ENCODE peak calls at places on chromosomes 2 and 18, in four cellular contexts. U is breast epithelium, R is heart left ventricle, P is adrenal gland. Y is an unnamed sample.

GRCh38 chr18:26555804-26556553 is 7.6 kb upstream of the KCTD1 start:
- DNase-seq in U (no peak), R (no peak), P (no peak), Y (no peak)

GRCh38 chr2:191488135-191488534 is 189.8 kb upstream of the NABP1 start:
- DNase-seq in U (peak; percentile 24), R (no peak), P (no peak), Y (no peak)

GRCh38 chr2:12705742-12706141 is 11.0 kb upstream of the TRIB2 start:
- DNase-seq in U (no peak), R (no peak), P (no peak), Y (no peak)

GRCh38 chr2:205687018-205687956 is 5.0 kb downstream of the NRP2 start:
- DNase-seq in U (no peak), R (no peak), P (no peak), Y (no peak)

GRCh38 chr2:75491129-75491753 is 69.5 kb downstream of the EVA1A start:
- DNase-seq in U (no peak), R (no peak), P (no peak), Y (no peak)

GRCh38 chr2:8412586-8412985 is 269.3 kb upstream of the ID2 start:
- DNase-seq in U (no peak), R (peak; percentile 57), P (no peak), Y (no peak)

GRCh38 chr2:211407076-211407475 is 850.7 kb downstream of the CPS1 start:
- DNase-seq in U (no peak), R (no peak), P (no peak), Y (no peak)

GRCh38 chr2:124213977-124214587 is 189.0 kb downstream of the CNTNAP5 start:
- DNase-seq in U (no peak), R (no peak), P (no peak), Y (no peak)

GRCh38 chr2:3282056-3282998 is 95.3 kb downstream of the EIPR1 start:
- DNase-seq in U (no peak), R (peak; percentile 70), P (peak; percentile 92), Y (peak; percentile 32)

GRCh38 chr2:74104839-74105238 is 42.9 kb downstream of the BOLA3 start:
- DNase-seq in U (no peak), R (no peak), P (no peak), Y (no peak)

DNA sequence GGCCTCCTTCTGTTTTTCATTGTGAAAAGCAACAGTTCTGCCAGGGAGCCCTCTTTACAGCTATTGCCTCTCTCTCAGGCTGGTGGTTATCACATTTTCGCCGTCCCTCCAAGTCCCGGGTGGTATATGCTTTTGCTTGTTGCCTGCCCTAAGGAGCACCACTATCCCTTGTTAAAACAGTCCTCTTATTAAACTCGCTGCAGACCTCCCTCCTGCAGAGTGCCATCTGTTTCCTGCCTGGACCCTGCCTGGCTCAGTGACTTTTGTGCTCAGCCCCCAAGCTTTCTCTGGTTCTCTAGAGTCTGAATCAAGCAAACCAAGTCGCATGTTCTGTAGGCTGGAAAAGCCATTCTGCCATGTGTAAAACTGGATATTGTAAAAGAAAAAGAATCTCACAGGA is 72.1 kb upstream of the FHL2 start:
- DNase-seq in U (no peak), R (no peak), P (no peak), Y (no peak)
- H3K4me1 ChIP-seq in U (no peaks in the 10 kb centered on the region), R (no peaks in the 10 kb centered on the region), P (no peaks in the 10 kb centered on the region), Y (no peaks in the 10 kb centered on the region)

GRCh38 chr2:215431778-215432758 is 3.8 kb downstream of the FN1 start:
- DNase-seq in U (no peak), R (no peak), P (no peak), Y (no peak)
- H3K4me3 ChIP-seq in U (no peak overlapping the region), R (peak overlapping the region; percentile 90), P (no peak overlapping the region), Y (no peak overlapping the region)

GRCh38 chr2:237626813-237627451 is 455 bp upstream of the LRRFIP1 start:
- DNase-seq in U (no peak), R (no peak), P (no peak), Y (peak; percentile 48)

GRCh38 chr2:237625216-237625705 is 2.1 kb upstream of the LRRFIP1 start:
- DNase-seq in U (no peak), R (peak; percentile 66), P (peak; percentile 57), Y (no peak)

GRCh38 chr2:237623428-237624403 is 3.7 kb upstream of the LRRFIP1 start:
- DNase-seq in U (no peak), R (no peak), P (no peak), Y (no peak)

GRCh38 chr2:237625777-237626176 is 1.6 kb upstream of the LRRFIP1 start:
- DNase-seq in U (no peak), R (no peak), P (no peak), Y (no peak)

GRCh38 chr2:237624565-237624964 is 2.8 kb upstream of the LRRFIP1 start:
- DNase-seq in U (no peak), R (no peak), P (no peak), Y (no peak)
- TF ChIP-seq POLR2A in U (no peak), R (no peak), P (no peak), Y (no peak)

GRCh38 chr18:58792086-58792485 is 72.6 kb upstream of the ZNF532 start:
- DNase-seq in U (no peak), R (no peak), P (no peak), Y (no peak)
- H3K4me1 ChIP-seq in U (no peaks in the 10 kb centered on the region), R (no peaks in the 10 kb centered on the region), P (peaks cover 5% of the 10 kb centered on the region), Y (peaks cover 11% of the 10 kb centered on the region)

GRCh38 chr2:241649927-241650326 is 12.4 kb downstream of the ATG4B start:
- DNase-seq in U (no peak), R (no peak), P (no peak), Y (no peak)
- H3K4me3 ChIP-seq in U (no peak overlapping the region), R (no peak overlapping the region), P (no peak overlapping the region), Y (no peak overlapping the region)

Y was measured in ovary.